ENCODE peak calls at places on chromosomes 1 and 21, in ten cellular contexts. Z, S, Y, M, W, D, V, U, C and R are unnamed samples.

GRCh38 chr1:162690672-162691434 is 58.6 kb downstream of the DDR2 start:
- DNase-seq in Z (no peak), S (peak), Y (peak), M (no peak), W (no peak), D (no peak), V (no peak), U (peak), C (no peak), R (no peak)

GRCh38 chr1:4105300-4105880 is 205.3 kb upstream of the C1orf174 start:
- DNase-seq in Z (no peak), S (no peak), Y (no peak), M (no peak), W (no peak), D (no peak), V (no peak), U (no peak), C (no peak), R (no peak)

GRCh38 chr1:9281071-9281827 is 11.4 kb upstream of the SPSB1 start:
- DNase-seq in Z (no peak), S (peak), Y (no peak), M (no peak), W (no peak), D (no peak), V (no peak), U (no peak), C (no peak), R (no peak)

GRCh38 chr1:65170511-65171142 is 22.6 kb downstream of the AK4 start:
- DNase-seq in Z (peak), S (peak), Y (peak), M (no peak), W (no peak), D (no peak), V (no peak), U (peak), C (no peak), R (no peak)

GRCh38 chr1:91763252-91763651 is 122.7 kb downstream of the TGFBR3 start:
- DNase-seq in Z (no peak), S (no peak), Y (no peak), M (no peak), W (no peak), D (no peak), V (no peak), U (no peak), C (no peak), R (no peak)

GRCh38 chr1:226438007-226438406 is 30.1 kb upstream of the PARP1 start:
- DNase-seq in Z (no peak), S (no peak), Y (no peak), M (no peak), W (no peak), D (no peak), V (no peak), U (no peak), C (no peak), R (no peak)

GRCh38 chr1:230368363-230368762 is 57.8 kb downstream of the PGBD5 start:
- DNase-seq in Z (no peak), S (peak), Y (no peak), M (no peak), W (no peak), D (no peak), V (no peak), U (no peak), C (no peak), R (no peak)

GRCh38 chr21:42298237-42298636 is 17.0 kb downstream of the TFF3 start:
- DNase-seq in Z (no peak), S (no peak), Y (no peak), M (no peak), W (no peak), D (no peak), V (no peak), U (no peak), C (no peak), R (no peak)

GRCh38 chr21:25722631-25723030 is 12.1 kb downstream of the ATP5PF start:
- DNase-seq in Z (no peak), S (no peak), Y (no peak), M (no peak), W (no peak), D (no peak), V (no peak), U (no peak), C (no peak), R (no peak)

GRCh38 chr1:225824522-225824921 is 14.6 kb downstream of the EPHX1 start:
- DNase-seq in Z (no peak), S (no peak), Y (no peak), M (no peak), W (no peak), D (no peak), V (no peak), U (no peak), C (no peak), R (no peak)

GRCh38 chr1:181061487-181061886 is 27.0 kb upstream of the IER5 start:
- DNase-seq in Z (no peak), S (no peak), Y (no peak), M (no peak), W (no peak), D (no peak), V (no peak), U (no peak), C (no peak), R (no peak)

GRCh38 chr1:179080866-179081695 is 789 bp upstream of the TOR3A start:
- DNase-seq in Z (no peak), S (no peak), Y (no peak), M (no peak), W (peak), D (no peak), V (peak), U (peak), C (no peak), R (peak)

GRCh38 chr1:186617860-186618780 is 62.1 kb downstream of the PTGS2 start:
- DNase-seq in Z (no peak), S (peak), Y (peak), M (peak), W (no peak), D (peak), V (peak), U (peak), C (no peak), R (peak)

GRCh38 chr1:232743999-232744398 is 61.2 kb upstream of the MAP10 start:
- DNase-seq in Z (no peak), S (no peak), Y (no peak), M (no peak), W (no peak), D (no peak), V (no peak), U (no peak), C (no peak), R (no peak)